ENCODE peak calls at places on chromosomes 1 and 21, in four cellular contexts. Q is IMR-90, L is aorta, W is DND-41. O is an unnamed sample. For H3K27me3 and H3K4me1, the result is how much of the 10 kb centered on the place peaks cover.

GRCh38 chr1:159877695-159878444 is 15.4 kb upstream of the VSIG8 start:
- DNase-seq in W (no peak), L (no peak), Q (no peak), O (no peak)

GRCh38 chr1:95018602-95019369 is 54.0 kb downstream of the ALG14 start:
- DNase-seq in L (no peak), W (no peak), Q (peak), O (no peak)

GRCh38 chr1:10424034-10424433 is 6.2 kb upstream of the CENPS start:
- DNase-seq in Q (peak), W (no peak), L (no peak), O (no peak)

GRCh38 chr1:232380556-232380955 is 249.4 kb downstream of the SIPA1L2 start:
- DNase-seq in L (no peak), W (no peak), Q (no peak), O (no peak)

GRCh38 chr1:151158311-151158710 is 1.9 kb downstream of the TNFAIP8L2 start:
- DNase-seq in L (no peak), W (no peak), Q (no peak), O (no peak)

GRCh38 chr1:21553116-21553926 is 44.1 kb downstream of the ALPL start:
- DNase-seq in W (no peak), L (no peak), Q (peak), O (no peak)

GRCh38 chr1:229027622-229028182 is 243.2 kb upstream of the RAB4A start:
- DNase-seq in W (peak), Q (peak), L (no peak), O (no peak)

GRCh38 chr1:160865316-160865715 is 2.6 kb upstream of the CD244 start:
- DNase-seq in L (no peak), Q (no peak), W (no peak), O (no peak)

GRCh38 chr1:18491168-18491567 is 10.4 kb downstream of the KLHDC7A start:
- DNase-seq in Q (no peak), W (no peak), L (no peak), O (no peak)

GRCh38 chr1:33342041-33342723 is 21.3 kb upstream of the A3GALT2 start:
- DNase-seq in Q (peak), L (peak), W (no peak), O (no peak)

GRCh38 chr1:40802078-40803075 is 18.8 kb downstream of the KCNQ4 start:
- DNase-seq in Q (peak), W (peak), L (peak), O (no peak)

GRCh38 chr1:197862221-197862620 is 40.2 kb upstream of the C1orf53 start:
- DNase-seq in L (no peak), W (no peak), Q (no peak), O (no peak)

GRCh38 chr1:156481527-156481926 is 19.0 kb downstream of the MEF2D start:
- DNase-seq in Q (no peak), L (no peak), W (no peak), O (no peak)

GRCh38 chr21:42219606-42220137 is 732 bp downstream of the ABCG1 start:
- DNase-seq in L (peak), W (no peak), Q (peak), O (no peak)

GRCh38 chr1:35807614-35808375 is at the start of gene AGO4:
- DNase-seq in W (peak), Q (peak), L (peak), O (no peak)

GRCh38 chr1:19374926-19375325 is 62.8 kb downstream of the SLC66A1 start:
- DNase-seq in Q (no peak), L (peak), W (no peak), O (no peak)

GRCh38 chr1:21904725-21905520 is 32.2 kb downstream of the HSPG2 start:
- DNase-seq in W (no peak), Q (peak), L (peak), O (no peak)

GRCh38 chr1:118008011-118008410 is 78.5 kb downstream of the WDR3 start:
- DNase-seq in Q (no peak), W (no peak), L (no peak), O (no peak)

GRCh38 chr1:15345711-15346355 is 63.9 kb upstream of the EFHD2 start:
- DNase-seq in W (no peak), L (peak), Q (no peak), O (no peak)

GRCh38 chr1:36781098-36781497 is 253.2 kb downstream of the GRIK3 start:
- DNase-seq in Q (no peak), W (no peak), L (no peak), O (no peak)

GRCh38 chr1:211259596-211260126 is 495 bp downstream of the RCOR3 start:
- DNase-seq in L (peak), W (peak), Q (no peak), O (no peak)

GRCh38 chr1:155694167-155694566 is 5.3 kb downstream of the DAP3 start:
- DNase-seq in L (no peak), Q (no peak), W (no peak), O (no peak)

GRCh38 chr1:222045816-222046215 is 303.9 kb upstream of the DUSP10 start:
- DNase-seq in Q (no peak), W (no peak), L (no peak), O (no peak)

GRCh38 chr1:8427493-8427892 is 109.6 kb downstream of the SLC45A1 start:
- DNase-seq in Q (no peak), W (peak), L (no peak), O (no peak)

GRCh38 chr1:19737413-19737812 is 62.3 kb downstream of the TMCO4 start:
- DNase-seq in L (no peak), W (no peak), Q (no peak), O (no peak)

DNA sequence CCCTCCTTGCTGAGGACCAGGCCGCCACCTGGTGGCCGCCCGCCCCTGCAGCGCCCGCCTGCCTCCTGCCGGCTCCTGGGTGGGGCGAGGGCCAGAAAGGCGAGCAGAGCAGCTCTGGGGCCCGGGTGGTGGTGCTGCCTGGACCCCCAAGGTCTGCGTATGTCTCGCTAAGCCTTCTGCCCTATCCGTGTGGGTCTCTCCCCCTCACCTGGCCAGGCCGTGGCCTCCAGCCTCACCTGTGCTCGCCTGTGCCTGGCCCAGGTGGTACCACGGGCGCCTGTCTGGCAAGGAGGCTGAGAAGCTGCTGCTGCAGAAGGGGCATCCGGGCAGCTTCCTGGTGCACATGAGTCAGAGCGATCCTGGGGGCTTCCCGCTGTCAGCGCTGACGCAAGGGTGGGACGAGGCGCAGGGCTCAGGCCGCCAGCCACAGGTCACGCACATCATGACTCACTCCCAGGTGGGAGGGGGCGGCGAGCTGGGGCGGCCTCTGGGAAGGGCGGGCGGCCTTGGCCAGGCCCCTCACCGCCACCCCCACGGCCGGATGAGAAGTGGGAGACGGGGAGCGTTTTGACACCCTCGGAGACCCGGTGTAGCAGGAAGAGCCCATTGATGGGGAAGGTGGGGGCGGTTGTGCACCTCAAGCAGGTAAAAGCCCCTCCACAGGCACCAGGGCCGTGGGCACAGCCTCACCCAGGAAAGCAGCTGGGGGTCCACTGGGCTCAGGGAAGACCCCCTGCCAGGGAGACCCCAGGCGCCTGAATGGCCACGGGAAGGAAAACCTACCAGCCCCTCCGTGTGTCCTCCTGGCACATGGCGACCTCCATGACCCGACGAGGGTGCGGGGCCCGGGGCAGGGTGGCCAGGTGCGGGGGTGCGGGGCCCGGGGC is 9.9 kb downstream of the RNF223 start:
- DNase-seq in Q (peak), L (no peak), W (peak), O (no peak)
- H3K27me3 ChIP-seq in Q (under half), L (under half), W (under half), O (under half)

DNA sequence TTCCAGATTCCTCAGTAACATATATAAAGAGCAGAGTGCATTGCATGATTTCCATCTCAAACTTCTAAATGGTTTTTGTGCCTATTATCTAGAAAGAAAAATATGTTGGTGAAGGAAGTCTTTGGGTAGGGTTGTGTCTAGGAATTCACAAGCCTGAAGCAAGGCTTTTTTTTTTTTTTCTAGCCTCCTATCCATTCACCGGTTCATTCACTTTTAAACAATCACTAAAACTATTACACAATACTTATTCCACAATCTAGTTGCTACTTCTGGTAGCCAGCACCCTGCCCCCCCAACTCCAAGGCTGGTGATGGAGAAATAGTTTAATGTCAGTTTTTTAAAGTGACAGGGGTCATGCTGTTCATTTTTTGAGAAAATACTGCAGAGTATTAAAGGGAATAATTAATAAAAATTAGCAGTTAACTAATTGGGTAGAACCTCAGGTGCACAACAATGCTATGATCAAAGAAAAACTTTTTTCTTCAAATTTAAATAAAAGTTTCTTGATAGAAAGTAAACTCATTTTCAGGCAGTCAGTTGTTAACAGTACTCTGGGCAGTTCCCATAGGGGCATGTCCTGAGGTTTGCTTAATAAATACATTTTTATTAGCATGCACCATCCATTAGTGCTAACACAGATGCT is 10.9 kb downstream of the IRF2BP2 start:
- DNase-seq in W (no peak), L (no peak), Q (no peak), O (no peak)
- H3K4me1 ChIP-seq in W (half or more), L (under half), Q (under half), O (under half)

GRCh38 chr1:23800396-23801337 is at the start of gene GALE:
- DNase-seq in L (peak), Q (peak), W (peak), O (no peak)

GRCh38 chr1:23799570-23800395 is 771 bp downstream of the GALE start:
- DNase-seq in Q (peak), W (no peak), L (peak), O (no peak)

GRCh38 chr1:23798662-23799142 is 1.9 kb downstream of the GALE start:
- DNase-seq in Q (no peak), W (no peak), L (no peak), O (no peak)

GRCh38 chr1:23797478-23798448 is 2.8 kb downstream of the GALE start:
- DNase-seq in W (no peak), Q (no peak), L (no peak), O (no peak)

GRCh38 chr1:23799255-23799569 is 1.3 kb downstream of the GALE start:
- DNase-seq in L (no peak), Q (no peak), W (no peak), O (no peak)
- H3K4me3 ChIP-seq in L (no peak), Q (no peak), W (peak), O (no peak)

DNA sequence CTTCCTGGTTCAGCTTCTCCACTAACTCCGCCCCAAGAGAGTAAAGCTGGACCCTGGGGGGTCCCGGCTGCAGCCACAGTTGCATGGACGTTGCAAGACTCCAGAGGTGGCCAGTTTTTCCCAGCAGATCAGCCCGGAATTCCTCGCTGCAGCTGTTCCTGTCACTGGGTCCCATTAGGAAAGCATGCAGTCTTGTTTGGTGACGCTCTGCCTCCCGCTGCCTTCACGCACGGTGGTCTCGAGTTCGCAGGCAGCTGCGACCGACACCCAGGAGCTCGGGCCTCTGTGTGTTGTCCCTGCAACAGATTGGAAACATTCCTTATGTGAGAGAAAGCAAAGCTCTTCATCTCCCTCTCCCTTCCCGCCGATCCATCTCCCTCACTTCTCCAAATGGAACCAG is 162.8 kb downstream of the PRDM16 start:
- DNase-seq in Q (no peak), L (no peak), W (no peak), O (no peak)
- H3K27me3 ChIP-seq in Q (under half), L (under half), W (under half), O (under half)

DNA sequence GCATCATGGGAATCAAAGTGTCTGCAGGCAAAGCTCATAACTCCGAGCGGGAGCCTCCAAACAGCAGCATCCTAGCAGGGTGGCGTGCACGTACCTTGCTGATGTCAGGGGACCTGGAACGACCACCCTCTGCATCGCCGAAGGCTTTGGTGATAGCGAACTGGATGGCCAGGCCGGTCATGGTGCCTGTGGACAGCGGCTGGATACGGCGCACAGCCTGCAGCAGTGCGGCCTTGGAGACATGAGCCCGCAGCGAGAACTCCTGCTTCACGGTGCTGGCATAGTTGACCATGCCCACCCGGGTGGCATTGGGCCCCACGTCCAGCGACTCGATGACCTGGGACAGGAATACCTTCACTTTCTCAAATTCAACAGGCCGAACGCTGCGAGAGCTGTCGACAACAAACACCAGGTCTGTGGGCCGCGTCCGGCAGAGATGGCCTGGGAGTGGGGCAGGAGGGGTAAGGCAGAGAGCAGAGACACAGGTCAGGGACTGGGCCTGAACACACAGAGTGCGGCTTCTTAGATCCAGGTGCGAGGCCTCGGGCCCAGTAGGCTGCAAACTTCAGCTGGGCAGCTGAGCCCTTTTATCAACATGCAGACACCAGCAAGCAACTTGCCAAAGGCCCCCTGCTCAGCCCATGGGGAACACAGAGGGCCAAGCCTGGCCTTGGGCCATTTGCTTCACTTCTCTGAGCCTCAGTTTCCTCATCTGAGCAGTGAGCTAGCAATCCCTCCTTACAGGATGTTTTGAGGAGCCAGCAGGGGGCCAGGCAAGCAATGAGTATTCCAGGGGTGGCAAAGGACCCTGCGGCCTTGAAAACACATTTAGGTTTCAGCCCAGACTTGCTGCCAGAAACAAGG is 1.8 kb downstream of the MATN1 start:
- DNase-seq in W (no peak), L (no peak), Q (no peak), O (no peak)
- H3K4me1 ChIP-seq in W (under half), L (under half), Q (under half), O (under half)

O was measured in iPS DF 6.9.